ENCODE peak calls at places on chromosomes 16 and 17, in four cellular contexts. One of them, this sample, is unnamed.
A peak's percentile ranks its signal among the peaks of the same experiment; 100 is the strongest.

GRCh38 chr16:81463296-81463890 is 18.8 kb downstream of the CMIP start:
- DNase-seq in HepG2: no peak
- DNase-seq in A549: no peak
- DNase-seq in K562: no peak
- DNase-seq in this sample: no peak

GRCh38 chr17:20282526-20283308 is 184.6 kb downstream of the LGALS9B start:
- DNase-seq in K562: no peak
- DNase-seq in HepG2: no peak
- DNase-seq in A549: no peak
- DNase-seq in this sample: no peak

GRCh38 chr16:14492614-14493013 is 137.4 kb downstream of the PARN start:
- DNase-seq in HepG2: no peak
- DNase-seq in K562: no peak
- DNase-seq in A549: no peak
- DNase-seq in this sample: no peak

GRCh38 chr16:11349599-11350276 is 4.5 kb downstream of the RMI2 start:
- DNase-seq in A549: no peak
- DNase-seq in K562: no peak
- DNase-seq in HepG2: no peak
- DNase-seq in this sample: no peak

GRCh38 chr17:8420041-8420934 is 15.4 kb upstream of the NDEL1 start:
- DNase-seq in A549: no peak
- DNase-seq in K562: peak; percentile 72
- DNase-seq in HepG2: peak; percentile 97
- DNase-seq in this sample: no peak

GRCh38 chr17:40600486-40601046 is 35.3 kb upstream of the CCR7 start:
- DNase-seq in A549: no peak
- DNase-seq in K562: no peak
- DNase-seq in HepG2: no peak
- DNase-seq in this sample: no peak

GRCh38 chr16:56353054-56353921 is 72.1 kb downstream of the AMFR start:
- DNase-seq in HepG2: no peak
- DNase-seq in K562: no peak
- DNase-seq in A549: no peak
- DNase-seq in this sample: no peak

GRCh38 chr16:68286153-68287074 is 22.1 kb downstream of the SLC7A6 start:
- DNase-seq in A549: no peak
- DNase-seq in HepG2: peak; percentile 35
- DNase-seq in K562: no peak
- DNase-seq in this sample: no peak

GRCh38 chr17:42543190-42544079 is 7.4 kb downstream of the NAGLU start:
- DNase-seq in A549: no peak
- DNase-seq in K562: no peak
- DNase-seq in HepG2: no peak
- DNase-seq in this sample: no peak

GRCh38 chr17:64115871-64116534 is 13.9 kb downstream of the ERN1 start:
- DNase-seq in A549: peak; percentile 30
- DNase-seq in HepG2: no peak
- DNase-seq in K562: no peak
- DNase-seq in this sample: no peak

GRCh38 chr17:9324864-9325263 is 250.8 kb downstream of the STX8 start:
- DNase-seq in K562: no peak
- DNase-seq in HepG2: peak; percentile 55
- DNase-seq in A549: no peak
- DNase-seq in this sample: no peak

GRCh38 chr17:78679495-78680395 is 102.3 kb downstream of the CYTH1 start:
- DNase-seq in A549: no peak
- DNase-seq in K562: no peak
- DNase-seq in HepG2: no peak
- DNase-seq in this sample: no peak

GRCh38 chr16:88681709-88682451 is 4.4 kb downstream of the SNAI3 start:
- DNase-seq in A549: no peak
- DNase-seq in K562: no peak
- DNase-seq in HepG2: no peak
- DNase-seq in this sample: no peak

GRCh38 chr16:54286330-54287017 is at the start of gene IRX3:
- DNase-seq in A549: peak; percentile 88
- DNase-seq in K562: no peak
- DNase-seq in HepG2: peak; percentile 91
- DNase-seq in this sample: peak; percentile 94

GRCh38 chr16:9821331-9821730 is 360.9 kb downstream of the GRIN2A start:
- DNase-seq in HepG2: no peak
- DNase-seq in A549: no peak
- DNase-seq in K562: no peak
- DNase-seq in this sample: no peak

GRCh38 chr17:61280851-61281250 is 118.8 kb upstream of the TBX2 start:
- DNase-seq in K562: no peak
- DNase-seq in A549: no peak
- DNase-seq in HepG2: no peak
- DNase-seq in this sample: no peak

GRCh38 chr16:85350973-85351372 is 238.7 kb upstream of the CIBAR2 start:
- DNase-seq in A549: peak; percentile 83
- DNase-seq in K562: no peak
- DNase-seq in HepG2: no peak
- DNase-seq in this sample: no peak

GRCh38 chr17:72571813-72572396 is 451.1 kb downstream of the SOX9 start:
- DNase-seq in HepG2: peak; percentile 98
- DNase-seq in K562: no peak
- DNase-seq in A549: no peak
- DNase-seq in this sample: no peak

GRCh38 chr17:50767446-50767845 is at the start of gene ANKRD40CL:
- DNase-seq in A549: no peak
- DNase-seq in K562: no peak
- DNase-seq in HepG2: no peak
- DNase-seq in this sample: no peak

GRCh38 chr16:84884311-84885023 is 64.7 kb downstream of the CRISPLD2 start:
- DNase-seq in A549: no peak
- DNase-seq in K562: peak; percentile 71
- DNase-seq in HepG2: peak; percentile 45
- DNase-seq in this sample: no peak

GRCh38 chr17:49409066-49409465 is 5.6 kb downstream of the PHB1 start:
- DNase-seq in HepG2: no peak
- DNase-seq in K562: no peak
- DNase-seq in A549: no peak
- DNase-seq in this sample: no peak

GRCh38 chr16:81843243-81843582 is 64.1 kb downstream of the PLCG2 start:
- DNase-seq in HepG2: no peak
- DNase-seq in A549: no peak
- DNase-seq in K562: no peak
- DNase-seq in this sample: no peak

GRCh38 chr16:13866073-13866472 is 53.9 kb upstream of the ERCC4 start:
- DNase-seq in HepG2: peak; percentile 86
- DNase-seq in A549: peak; percentile 73
- DNase-seq in K562: peak; percentile 61
- DNase-seq in this sample: peak; percentile 94

GRCh38 chr16:1815461-1815860 is 11.2 kb downstream of the HAGH start:
- DNase-seq in A549: no peak
- DNase-seq in HepG2: no peak
- DNase-seq in K562: no peak
- DNase-seq in this sample: no peak

DNA sequence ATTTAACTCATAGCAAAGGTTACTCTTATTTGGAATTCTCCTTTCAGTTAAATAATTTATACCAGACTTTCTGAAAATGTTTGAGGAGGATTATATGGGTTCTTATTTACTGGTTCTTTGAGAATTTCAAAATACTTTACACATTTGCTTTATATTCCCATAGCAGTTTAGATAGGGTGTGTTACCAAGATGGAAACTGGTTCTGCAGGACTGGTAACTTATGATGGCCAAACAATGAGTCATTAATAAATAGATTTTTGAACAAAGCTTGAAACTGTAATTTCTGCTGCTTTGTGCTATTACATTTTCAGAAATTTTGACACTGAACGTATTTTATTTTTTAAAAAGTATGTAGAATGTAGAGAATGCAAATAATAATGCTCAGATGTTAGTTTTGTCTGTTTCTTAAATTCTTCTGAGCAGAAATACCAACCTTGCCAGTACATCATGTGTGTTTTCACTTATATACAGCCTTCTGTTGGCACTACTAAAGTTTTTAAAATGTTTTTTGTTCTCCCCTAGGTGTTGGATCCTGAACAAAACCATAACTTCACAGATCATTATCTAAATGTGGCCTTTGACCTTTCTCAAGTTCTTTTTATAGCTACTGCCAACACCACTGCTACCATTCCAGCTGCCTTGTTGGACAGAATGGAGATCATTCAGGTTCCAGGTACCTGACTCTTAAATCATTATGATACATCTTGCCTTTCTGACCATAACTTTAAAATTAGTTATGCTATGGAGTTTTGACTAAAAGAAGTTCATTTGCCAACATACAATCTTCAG is 48.3 kb upstream of the ABCC11 start:
- DNase-seq in HepG2: no peak
- DNase-seq in A549: no peak
- DNase-seq in K562: no peak
- DNase-seq in this sample: no peak
- TF ChIP-seq JUNB in HepG2: no peak
- TF ChIP-seq JUNB in A549: no peak
- TF ChIP-seq JUNB in K562: no peak
- TF ChIP-seq JUNB in this sample: no peak

DNA sequence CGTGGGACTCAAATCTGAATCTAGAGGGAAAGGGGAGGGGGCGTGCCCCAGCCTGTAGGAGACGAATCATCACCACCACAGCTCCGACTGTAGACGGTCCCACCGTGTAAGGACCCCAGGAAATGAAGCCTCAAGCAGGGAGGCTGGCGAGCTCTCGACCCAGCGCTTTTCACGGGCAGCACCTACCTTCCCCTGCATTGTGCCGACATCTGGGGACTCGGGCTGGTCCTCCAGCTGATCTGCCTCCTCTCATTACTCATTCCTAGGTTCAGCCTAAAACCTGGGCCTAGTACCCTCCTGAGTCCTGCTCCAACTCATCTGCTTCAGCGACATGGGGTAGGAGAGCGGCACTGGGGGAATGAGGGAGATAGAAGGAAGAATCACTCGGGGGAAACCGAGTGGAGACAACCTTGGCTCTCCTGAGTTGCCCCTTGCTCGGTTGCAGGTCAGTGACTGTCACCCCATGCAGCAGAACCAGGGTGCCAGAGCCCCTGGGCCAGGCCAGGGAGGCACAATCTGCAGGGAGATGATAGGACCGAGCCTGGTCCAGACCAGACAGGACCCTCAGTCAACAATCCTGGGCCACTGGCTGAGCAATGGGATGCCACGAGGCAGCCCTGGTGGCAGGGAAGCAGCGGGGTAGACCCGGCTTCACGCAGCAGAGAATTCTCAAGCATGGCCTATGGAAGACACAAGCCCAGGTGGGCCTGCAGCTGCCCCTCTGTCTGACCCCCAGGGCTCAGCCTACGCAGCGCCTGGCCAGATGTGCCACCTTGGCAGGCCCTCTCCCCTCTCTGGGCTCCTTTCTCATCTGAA is 833 bp upstream of the BCAR1 start:
- DNase-seq in HepG2: no peak
- DNase-seq in K562: no peak
- DNase-seq in A549: no peak
- DNase-seq in this sample: no peak
- H3K4me2 ChIP-seq in HepG2: peak overlapping the region; percentile 97
- H3K4me2 ChIP-seq in K562: peak overlapping the region; percentile 70
- H3K4me2 ChIP-seq in A549: peak overlapping the region; percentile 97
- H3K4me2 ChIP-seq in this sample: peak overlapping the region; percentile 90

GRCh38 chr16:57867000-57867561 is 64.8 kb upstream of the KIFC3 start:
- DNase-seq in A549: no peak
- DNase-seq in HepG2: no peak
- DNase-seq in K562: no peak
- DNase-seq in this sample: no peak

GRCh38 chr16:57866529-57866918 is 64.2 kb upstream of the KIFC3 start:
- DNase-seq in K562: no peak
- DNase-seq in HepG2: no peak
- DNase-seq in A549: no peak
- DNase-seq in this sample: no peak

GRCh38 chr16:57863434-57864160 is 61.3 kb upstream of the KIFC3 start:
- DNase-seq in HepG2: peak; percentile 68
- DNase-seq in K562: no peak
- DNase-seq in A549: peak; percentile 65
- DNase-seq in this sample: peak; percentile 88

GRCh38 chr16:57862698-57863433 is 60.6 kb upstream of the KIFC3 start:
- DNase-seq in A549: peak; percentile 55
- DNase-seq in HepG2: peak; percentile 96
- DNase-seq in K562: no peak
- DNase-seq in this sample: peak; percentile 28

DNA sequence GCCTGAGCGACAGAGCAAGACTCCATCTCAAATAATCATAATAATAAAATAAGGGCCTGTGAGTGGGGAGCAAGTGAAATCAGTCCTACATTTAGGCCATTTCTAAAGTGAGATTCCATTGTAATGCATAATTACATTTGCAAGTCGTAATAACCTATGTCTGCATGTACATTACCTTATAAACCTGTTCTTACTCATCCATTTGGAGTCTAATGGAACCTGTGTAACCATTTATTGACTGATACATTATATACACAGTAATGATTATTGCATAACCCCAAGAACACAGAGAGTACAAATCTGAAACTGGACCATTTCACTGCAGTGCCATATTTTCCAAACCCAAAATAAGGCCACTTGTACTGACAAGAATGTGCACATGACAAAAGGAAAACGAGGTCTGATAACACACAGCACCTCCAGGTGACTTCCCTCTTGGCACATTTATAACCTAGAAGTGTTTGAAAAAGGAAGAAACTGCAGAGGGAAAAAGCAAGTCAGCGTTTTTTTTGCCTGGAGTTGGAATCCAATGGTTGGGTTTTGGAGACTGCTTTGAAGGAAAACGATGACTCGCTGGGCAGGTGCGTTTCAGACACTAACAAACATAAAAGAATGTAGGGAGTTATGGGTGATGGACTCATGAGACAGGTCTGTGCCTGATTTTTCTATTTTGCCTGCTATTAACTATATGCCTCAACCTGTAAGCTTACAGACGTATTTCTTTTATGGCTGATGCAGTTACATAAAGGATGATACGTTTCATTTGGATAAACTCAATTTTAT is 63.6 kb upstream of the KIFC3 start:
- DNase-seq in K562: no peak
- DNase-seq in HepG2: no peak
- DNase-seq in A549: no peak
- DNase-seq in this sample: no peak
- TF ChIP-seq JUNB in K562: no peak
- TF ChIP-seq JUNB in HepG2: no peak
- TF ChIP-seq JUNB in A549: no peak
- TF ChIP-seq JUNB in this sample: no peak

GRCh38 chr16:65808735-65809134 is 557.8 kb upstream of the CDH5 start:
- DNase-seq in HepG2: no peak
- DNase-seq in K562: no peak
- DNase-seq in A549: no peak
- DNase-seq in this sample: no peak

GRCh38 chr16:65807858-65808257 is 558.6 kb upstream of the CDH5 start:
- DNase-seq in HepG2: no peak
- DNase-seq in K562: no peak
- DNase-seq in A549: no peak
- DNase-seq in this sample: no peak

DNA sequence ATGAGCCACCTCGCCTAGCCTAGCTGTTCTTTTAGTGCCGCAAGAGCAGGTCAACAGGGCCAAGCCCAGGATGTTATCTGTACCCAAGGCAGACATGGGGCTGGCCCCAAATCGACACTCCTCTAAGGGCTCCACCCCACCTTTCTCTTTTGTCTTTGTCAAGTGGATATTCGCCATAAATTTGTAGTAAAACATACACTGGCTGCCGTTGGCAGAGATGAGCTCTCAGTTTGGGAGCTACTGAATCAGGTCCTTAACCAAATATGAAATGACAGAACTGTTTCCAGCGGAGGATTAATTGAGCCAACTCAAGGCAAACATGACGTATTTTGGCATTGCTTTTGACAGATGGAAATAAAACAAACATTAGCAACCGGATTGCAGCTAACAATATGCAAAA is 556.9 kb upstream of the CDH5 start:
- DNase-seq in HepG2: no peak
- DNase-seq in A549: no peak
- DNase-seq in K562: no peak
- DNase-seq in this sample: no peak
- H3K4me2 ChIP-seq in HepG2: no peak overlapping the region
- H3K4me2 ChIP-seq in A549: no peak overlapping the region
- H3K4me2 ChIP-seq in K562: peak overlapping the region; percentile 28
- H3K4me2 ChIP-seq in this sample: no peak overlapping the region